ENCODE peak calls at places on chromosomes 1 and 21, in four cellular contexts. G is K562, J is SK-N-SH, X is H1. E is an unnamed sample.

GRCh38 chr1:207304710-207305151 is 16.7 kb upstream of the CD55 start:
- DNase-seq in G (no peak), J (no peak), X (no peak), E (no peak)

GRCh38 chr1:209870151-209870831 is 42.5 kb downstream of the UTP25 start:
- DNase-seq in J (no peak), X (no peak), G (no peak), E (no peak)

GRCh38 chr1:182668633-182669032 is 15.8 kb downstream of the RGS8 start:
- DNase-seq in X (no peak), G (no peak), J (no peak), E (no peak)

GRCh38 chr1:77832889-77833288 is 53.4 kb downstream of the MIGA1 start:
- DNase-seq in G (no peak), J (no peak), X (no peak), E (no peak)

GRCh38 chr1:26372039-26372438 is 511 bp downstream of the ZNF683 start:
- DNase-seq in X (no peak), G (no peak), J (no peak), E (no peak)

GRCh38 chr1:112396668-112397025 is 633 bp downstream of the CTTNBP2NL start:
- DNase-seq in X (no peak), G (no peak), J (no peak), E (no peak)

GRCh38 chr1:23202263-23202749 is 15.0 kb downstream of the HTR1D start:
- DNase-seq in G (no peak), J (no peak), X (no peak), E (no peak)

GRCh38 chr1:17834561-17835100 is 79.5 kb downstream of the ACTL8 start:
- DNase-seq in J (peak; percentile 32), X (no peak), G (no peak), E (no peak)

GRCh38 chr1:165403835-165404482 is 41.0 kb downstream of the RXRG start:
- DNase-seq in X (peak; percentile 69), J (peak; percentile 55), G (peak; percentile 28), E (peak; percentile 66)

GRCh38 chr1:209625791-209626285 is 26.4 kb downstream of the LAMB3 start:
- DNase-seq in X (no peak), G (no peak), J (no peak), E (no peak)

GRCh38 chr1:17640411-17640810 is 100.9 kb downstream of the ARHGEF10L start:
- DNase-seq in X (no peak), J (no peak), G (no peak), E (no peak)

GRCh38 chr1:52580283-52580682 is 21.9 kb upstream of the GPX7 start:
- DNase-seq in G (no peak), J (no peak), X (no peak), E (no peak)

GRCh38 chr1:232805269-232806070 is at the start of gene MAP10:
- DNase-seq in G (peak; percentile 25), X (peak; percentile 87), J (peak; percentile 87), E (peak; percentile 88)

GRCh38 chr1:1110561-1110971 is 5.3 kb downstream of the C1orf159 start:
- DNase-seq in J (no peak), X (no peak), G (no peak), E (no peak)

GRCh38 chr1:15671430-15671829 is 12.7 kb upstream of the PLEKHM2 start:
- DNase-seq in G (no peak), X (no peak), J (no peak), E (no peak)

GRCh38 chr1:119179051-119179450 is 38.6 kb upstream of the WARS2 start:
- DNase-seq in G (no peak), J (no peak), X (no peak), E (no peak)

GRCh38 chr21:35053356-35054096 is 4.4 kb upstream of the RUNX1 start:
- DNase-seq in G (no peak), J (no peak), X (no peak), E (no peak)

GRCh38 chr1:17060129-17060868 is 6.5 kb upstream of the SDHB start:
- DNase-seq in X (no peak), G (no peak), J (no peak), E (no peak)

GRCh38 chr1:167440345-167440744 is 78.0 kb downstream of the CD247 start:
- DNase-seq in G (no peak), J (no peak), X (peak; percentile 40), E (no peak)

GRCh38 chr1:169368406-169368769 is 393 bp downstream of the BLZF1 start:
- DNase-seq in J (peak; percentile 4), G (peak; percentile 29), X (no peak), E (no peak)

GRCh38 chr1:2866415-2867086 is 65.1 kb upstream of the TTC34 start:
- DNase-seq in J (no peak), G (no peak), X (no peak), E (no peak)

GRCh38 chr1:1324524-1325287 is at the start of the genes CPTP and INTS11:
- DNase-seq in X (peak; percentile 94), G (peak; percentile 97), J (peak; percentile 99), E (peak; percentile 95)

DNA sequence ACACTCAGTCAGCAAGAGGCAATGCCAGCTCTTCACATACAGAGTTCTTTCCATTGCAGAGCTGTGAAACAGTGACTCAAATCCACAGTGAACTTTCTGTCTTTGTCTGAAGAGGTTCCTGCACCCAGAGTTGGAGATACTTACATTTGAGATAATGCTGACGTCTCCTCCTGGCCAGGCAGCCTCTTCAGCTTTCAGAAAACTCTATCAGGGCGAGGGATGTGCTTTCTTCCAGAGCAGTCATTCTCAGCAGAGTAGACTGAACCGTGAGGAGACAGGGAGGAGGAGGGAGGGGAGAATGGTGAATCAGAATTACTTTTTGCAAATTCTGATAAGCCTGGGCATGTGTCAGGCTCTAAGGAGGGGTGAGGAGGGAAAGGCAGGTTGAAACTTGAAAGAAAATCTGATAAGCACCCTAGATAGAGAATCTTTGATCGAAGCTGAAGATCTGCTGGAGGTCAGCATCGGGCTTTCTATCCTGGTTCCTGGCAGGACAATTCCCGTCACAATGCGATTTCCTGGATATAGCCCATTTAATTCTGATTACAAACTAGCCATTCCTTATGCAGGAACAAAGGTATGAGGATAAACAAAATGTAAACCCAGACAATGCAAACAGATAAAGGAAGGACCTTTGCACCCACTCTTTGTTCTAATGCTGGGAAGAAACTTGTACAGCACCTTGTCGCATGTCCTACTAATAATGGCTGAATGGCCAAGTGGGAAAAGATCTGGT is 18.9 kb upstream of the NID1 start:
- DNase-seq in X (no peak), G (no peak), J (no peak), E (no peak)
- TF ChIP-seq MAX in X (no peak), G (no peak), J (no peak), E (no peak)

GRCh38 chr1:235997916-235998315 is 67.0 kb downstream of the NID1 start:
- DNase-seq in X (no peak), J (no peak), G (no peak), E (no peak)

GRCh38 chr1:235995511-235995910 is 69.4 kb downstream of the NID1 start:
- DNase-seq in G (no peak), X (no peak), J (no peak), E (no peak)

GRCh38 chr1:235997049-235997448 is 67.8 kb downstream of the NID1 start:
- DNase-seq in G (no peak), J (no peak), X (no peak), E (no peak)

GRCh38 chr1:235993652-235994051 is 71.2 kb downstream of the NID1 start:
- DNase-seq in X (no peak), J (no peak), G (no peak), E (no peak)

GRCh38 chr1:235996048-235996785 is 68.7 kb downstream of the NID1 start:
- DNase-seq in X (no peak), G (no peak), J (no peak), E (no peak)
- TF ChIP-seq TEAD4 in X (no peak), G (no peak), J (no peak), E (no peak)

GRCh38 chr1:221625026-221625425 is 116.9 kb downstream of the DUSP10 start:
- DNase-seq in J (no peak), X (no peak), G (no peak), E (no peak)
- TF ChIP-seq MAX in J (no peak), X (no peak), G (no peak), E (no peak)

GRCh38 chr1:228697209-228698016 is 37.9 kb upstream of the RHOU start:
- DNase-seq in G (no peak), X (no peak), J (peak; percentile 37), E (no peak)
- TF ChIP-seq TEAD4 in G (no peak), X (no peak), J (no peak), E (no peak)

GRCh38 chr1:156102634-156103511 is 11.6 kb upstream of the LMNA start:
- DNase-seq in G (no peak), X (no peak), J (no peak), E (no peak)

GRCh38 chr1:156101880-156102279 is 12.6 kb upstream of the LMNA start:
- DNase-seq in J (no peak), G (no peak), X (no peak), E (no peak)

GRCh38 chr1:156103521-156103947 is 11.0 kb upstream of the LMNA start:
- DNase-seq in X (no peak), J (peak; percentile 61), G (no peak), E (no peak)

GRCh38 chr1:156104861-156105546 is 9.5 kb upstream of the LMNA start:
- DNase-seq in X (no peak), J (no peak), G (peak; percentile 50), E (peak; percentile 57)

DNA sequence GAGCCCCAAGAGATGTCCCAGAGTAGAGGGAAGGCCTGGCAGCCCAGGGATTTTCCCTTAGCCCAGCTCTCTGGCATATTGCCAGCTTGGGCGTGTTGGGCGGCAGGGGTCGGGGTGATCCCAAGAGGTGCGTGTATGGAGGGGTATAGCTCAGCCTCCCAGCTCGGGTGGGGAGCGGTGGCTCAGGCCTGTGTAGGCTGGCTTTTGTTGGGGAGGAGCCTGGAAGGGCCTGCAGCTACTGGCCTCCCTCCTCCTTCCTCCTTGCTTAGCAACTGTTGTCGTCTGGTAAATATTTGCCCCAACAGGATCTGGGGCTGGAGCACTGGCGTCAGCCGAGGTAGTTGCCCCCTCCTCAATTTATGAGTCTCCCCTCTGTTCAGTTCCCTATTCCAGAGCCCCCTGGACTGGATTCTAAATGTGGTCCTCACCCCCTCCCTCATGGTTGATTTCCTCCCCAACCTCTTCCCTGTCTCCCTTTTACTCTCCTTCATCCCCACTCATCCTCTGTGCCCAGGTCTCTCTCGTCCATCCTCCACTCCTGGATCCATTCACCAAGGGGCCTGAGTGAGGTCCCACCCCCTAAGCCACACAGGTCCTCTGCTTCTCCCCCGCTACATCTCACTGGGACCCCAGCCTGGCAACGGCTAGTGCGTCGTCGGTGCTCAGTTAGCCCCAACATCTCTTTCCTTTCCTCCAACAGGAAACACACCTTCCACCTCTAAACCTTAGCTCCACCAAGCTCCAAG is 10.3 kb upstream of the LMNA start:
- DNase-seq in X (no peak), J (peak; percentile 81), G (no peak), E (peak; percentile 44)
- TF ChIP-seq MAX in X (no peak), J (no peak), G (no peak), E (no peak)

DNA sequence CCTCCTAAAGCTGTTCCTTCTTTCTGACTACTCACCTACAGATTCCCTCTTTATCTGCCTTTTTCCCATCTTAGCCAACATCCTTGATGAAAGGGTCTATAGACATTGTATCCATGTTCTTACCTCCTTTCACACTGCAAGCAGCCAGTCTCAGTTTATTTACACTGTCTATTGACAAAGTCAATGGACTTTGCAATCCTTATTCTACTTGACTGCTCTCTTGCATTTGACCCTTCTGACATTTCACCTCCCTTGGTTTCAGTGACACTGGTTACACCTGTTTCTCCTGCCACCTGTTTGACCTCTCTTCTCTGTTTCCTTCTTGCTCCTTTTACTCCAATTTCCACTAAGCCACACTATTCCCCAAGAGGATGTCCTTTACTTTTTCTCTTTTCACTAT is 224.0 kb upstream of the SNX7 start:
- DNase-seq in X (no peak), J (no peak), G (no peak), E (no peak)
- TF ChIP-seq TEAD4 in X (no peak), J (no peak), G (no peak), E (no peak)

GRCh38 chr1:89757532-89757931 is 63.3 kb upstream of the LRRC8D start:
- DNase-seq in X (no peak), J (peak; percentile 35), G (no peak), E (no peak)
- TF ChIP-seq MAX in X (no peak), J (no peak), G (no peak), E (no peak)